ENCODE peak calls at places on chromosomes 7 and 10, in four cellular contexts. N, Y, M and L are unnamed samples.

GRCh38 chr10:27663611-27664010 is 82.0 kb downstream of the MKX start:
- DNase-seq in N (no peak), Y (no peak), M (no peak), L (no peak)

GRCh38 chr10:14573666-14574261 is 200.9 kb downstream of the FAM107B start:
- DNase-seq in N (no peak), Y (no peak), M (no peak), L (no peak)

GRCh38 chr7:134691820-134692705 is 45.4 kb downstream of the BPGM start:
- DNase-seq in N (no peak), Y (peak; percentile 64), M (no peak), L (peak; percentile 18)

GRCh38 chr10:18438356-18439126 is 212.8 kb downstream of the NSUN6 start:
- DNase-seq in N (no peak), Y (no peak), M (no peak), L (no peak)

GRCh38 chr10:60517805-60518204 is 128.1 kb upstream of the ANK3 start:
- DNase-seq in N (no peak), Y (no peak), M (no peak), L (no peak)

GRCh38 chr7:90605055-90605454 is 8.9 kb downstream of the CDK14 start:
- DNase-seq in N (no peak), Y (no peak), M (no peak), L (no peak)

GRCh38 chr10:42754155-42755027 is 28.2 kb upstream of the BMS1 start:
- DNase-seq in N (no peak), Y (peak; percentile 36), M (no peak), L (peak; percentile 64)

GRCh38 chr10:124512600-124512999 is 51.0 kb downstream of the LHPP start:
- DNase-seq in N (no peak), Y (no peak), M (no peak), L (no peak)

GRCh38 chr10:46223626-46224413 is 63.0 kb upstream of the ANTXRL start:
- DNase-seq in N (no peak), Y (no peak), M (peak; percentile 50), L (no peak)

GRCh38 chr10:31669367-31669766 is 259.3 kb downstream of the ARHGAP12 start:
- DNase-seq in N (peak; percentile 97), Y (no peak), M (no peak), L (no peak)

GRCh38 chr10:115093776-115094361 is 704 bp downstream of the ATRNL1 start:
- DNase-seq in N (peak; percentile 24), Y (peak; percentile 60), M (no peak), L (peak; percentile 19)

GRCh38 chr7:155108144-155108901 is 38.2 kb downstream of the HTR5A start:
- DNase-seq in N (no peak), Y (no peak), M (no peak), L (no peak)

GRCh38 chr7:69780377-69780776 is 182.1 kb downstream of the AUTS2 start:
- DNase-seq in N (no peak), Y (no peak), M (no peak), L (no peak)

GRCh38 chr10:122733450-122733849 is 33.8 kb upstream of the C10orf120 start:
- DNase-seq in N (no peak), Y (no peak), M (no peak), L (no peak)

GRCh38 chr7:8436965-8437364 is 3.6 kb downstream of the NXPH1 start:
- DNase-seq in N (peak; percentile 67), Y (no peak), M (peak; percentile 74), L (no peak)

GRCh38 chr10:123891147-123892011 is at the start of gene CPXM2:
- DNase-seq in N (no peak), Y (peak; percentile 60), M (no peak), L (peak; percentile 51)

GRCh38 chr10:126979311-126979710 is 74.1 kb downstream of the DOCK1 start:
- DNase-seq in N (no peak), Y (no peak), M (no peak), L (no peak)

GRCh38 chr10:86706401-86706841 is 38.1 kb downstream of the LDB3 start:
- DNase-seq in N (no peak), Y (no peak), M (no peak), L (no peak)

GRCh38 chr7:16644987-16645592 is 464 bp downstream of the ANKMY2 start:
- DNase-seq in N (no peak), Y (peak; percentile 70), M (peak; percentile 75), L (peak; percentile 31)